ENCODE peak calls at places on chromosomes 4 and X, in six cellular contexts. H is hypothalamus; O is stomach; R is Kasumi-1; D is stimulated activated CD8-positive, alpha-beta memory T cell treated with anti-CD3 and anti-CD28 coated beads, Interleukin-2, amount 100 ng/mL, for 1 hour; B is HEK293T. J is an unnamed sample.

GRCh38 chr4:119678761-119679160 is 50.2 kb upstream of the PDE5A start:
- DNase-seq in H (no peak), R (no peak), B (no peak), O (no peak), D (no peak), J (no peak)

GRCh38 chr4:90621080-90621479 is 493.9 kb downstream of the CCSER1 start:
- DNase-seq in H (no peak), B (no peak), R (no peak), D (no peak), O (no peak), J (no peak)

GRCh38 chr4:139599594-139600374 is 43.8 kb upstream of the SETD7 start:
- DNase-seq in O (no peak), B (no peak), D (no peak), H (no peak), R (no peak), J (no peak)

GRCh38 chrX:29295987-29296680 is 708.9 kb downstream of the IL1RAPL1 start:
- DNase-seq in H (no peak), O (no peak), D (no peak), R (no peak), B (no peak), J (no peak)

GRCh38 chr4:176814770-176815169 is 22.0 kb upstream of the VEGFC start:
- DNase-seq in R (no peak), B (no peak), H (no peak), D (no peak), O (no peak), J (no peak)

GRCh38 chr4:183130328-183131155 is 31.5 kb downstream of the WWC2 start:
- DNase-seq in H (no peak), O (peak; percentile 61), D (no peak), R (no peak), B (no peak), J (no peak)

GRCh38 chr4:124061413-124061812 is 651.1 kb downstream of the ANKRD50 start:
- DNase-seq in H (no peak), D (no peak), B (no peak), O (no peak), R (no peak), J (no peak)

GRCh38 chr4:152522754-152523153 is 13.1 kb downstream of the FBXW7 start:
- DNase-seq in D (no peak), H (no peak), O (no peak), B (no peak), R (no peak), J (no peak)

GRCh38 chrX:2875798-2876399 is 47.2 kb downstream of the GYG2 start:
- DNase-seq in O (no peak), B (peak; percentile 33), H (no peak), D (no peak), R (peak; percentile 33), J (no peak)

GRCh38 chr4:90840828-90841227 is 713.6 kb downstream of the CCSER1 start:
- DNase-seq in D (no peak), H (no peak), R (no peak), O (no peak), B (no peak), J (no peak)

GRCh38 chrX:1582686-1583437 is 8.5 kb upstream of the AKAP17A start:
- DNase-seq in O (peak; percentile 25), B (no peak), H (no peak), D (no peak), R (no peak), J (no peak)

GRCh38 chr4:25110653-25111329 is 49.5 kb downstream of the SEPSECS start:
- DNase-seq in H (no peak), B (no peak), O (no peak), D (no peak), R (no peak), J (no peak)

GRCh38 chr4:88144866-88145300 is 13.6 kb downstream of the ABCG2 start:
- DNase-seq in D (no peak), H (no peak), B (no peak), R (no peak), O (no peak), J (no peak)

GRCh38 chr4:113434247-113434587 is 327.3 kb downstream of the CAMK2D start:
- DNase-seq in H (no peak), B (no peak), R (no peak), O (no peak), D (no peak), J (no peak)

GRCh38 chr4:174214102-174214878 is 69.2 kb downstream of the FBXO8 start:
- DNase-seq in B (no peak), D (no peak), H (no peak), O (no peak), R (no peak), J (no peak)

GRCh38 chr4:17702666-17703065 is 78.8 kb downstream of the FAM184B start:
- DNase-seq in B (no peak), D (no peak), O (no peak), H (no peak), R (no peak), J (no peak)

GRCh38 chr4:99028187-99028586 is 32.7 kb downstream of the METAP1 start:
- DNase-seq in O (no peak), D (no peak), B (no peak), H (no peak), R (no peak), J (no peak)

GRCh38 chr4:139555705-139556070 is 331 bp downstream of the SETD7 start:
- DNase-seq in O (peak; percentile 45), B (no peak), R (no peak), H (peak; percentile 65), D (no peak), J (no peak)

GRCh38 chr4:56727150-56727549 is 46.1 kb upstream of the HOPX start:
- DNase-seq in R (no peak), O (no peak), H (no peak), D (no peak), B (peak; percentile 35), J (no peak)

J was measured in NCI-H1930.